ENCODE peak calls at places on chromosomes 2 and 18, in five cellular contexts. One of them, this sample, is unnamed.

GRCh38 chr2:69918391-69918790 is 3.5 kb downstream of the MXD1 start:
- DNase-seq in coronary artery: no peak
- DNase-seq in HTR-8/SVneo: no peak
- DNase-seq in Calu3: no peak
- DNase-seq in activated gamma-delta T cell: no peak
- DNase-seq in this sample: no peak

GRCh38 chr2:155281907-155282306 is 583.4 kb downstream of the KCNJ3 start:
- DNase-seq in coronary artery: no peak
- DNase-seq in HTR-8/SVneo: no peak
- DNase-seq in Calu3: no peak
- DNase-seq in activated gamma-delta T cell: no peak
- DNase-seq in this sample: no peak

GRCh38 chr2:179822540-179822939 is 38.9 kb downstream of the ZNF385B start:
- DNase-seq in coronary artery: no peak
- DNase-seq in HTR-8/SVneo: no peak
- DNase-seq in Calu3: no peak
- DNase-seq in activated gamma-delta T cell: no peak
- DNase-seq in this sample: no peak

GRCh38 chr2:240812721-240813120 is 7.3 kb downstream of the KIF1A start:
- DNase-seq in coronary artery: peak
- DNase-seq in HTR-8/SVneo: no peak
- DNase-seq in Calu3: no peak
- DNase-seq in activated gamma-delta T cell: no peak
- DNase-seq in this sample: no peak

GRCh38 chr2:127128508-127128907 is 21.6 kb upstream of the BIN1 start:
- DNase-seq in coronary artery: no peak
- DNase-seq in HTR-8/SVneo: no peak
- DNase-seq in Calu3: peak
- DNase-seq in activated gamma-delta T cell: no peak
- DNase-seq in this sample: no peak

GRCh38 chr2:44671896-44672295 is 269.6 kb upstream of the SIX3 start:
- DNase-seq in coronary artery: no peak
- DNase-seq in HTR-8/SVneo: no peak
- DNase-seq in Calu3: no peak
- DNase-seq in activated gamma-delta T cell: no peak
- DNase-seq in this sample: no peak

GRCh38 chr2:192162392-192163042 is 32.2 kb downstream of the TMEFF2 start:
- DNase-seq in coronary artery: no peak
- DNase-seq in HTR-8/SVneo: peak
- DNase-seq in Calu3: peak
- DNase-seq in activated gamma-delta T cell: no peak
- DNase-seq in this sample: peak

GRCh38 chr2:113157108-113157896 is 16.5 kb upstream of the PSD4 start:
- DNase-seq in coronary artery: peak
- DNase-seq in HTR-8/SVneo: peak
- DNase-seq in Calu3: peak
- DNase-seq in activated gamma-delta T cell: peak
- DNase-seq in this sample: peak

GRCh38 chr18:59150236-59150635 is 10.6 kb downstream of the SEC11C start:
- DNase-seq in coronary artery: no peak
- DNase-seq in HTR-8/SVneo: no peak
- DNase-seq in Calu3: no peak
- DNase-seq in activated gamma-delta T cell: no peak
- DNase-seq in this sample: no peak

GRCh38 chr2:173759959-173760358 is 205.2 kb downstream of the SP3 start:
- DNase-seq in coronary artery: no peak
- DNase-seq in HTR-8/SVneo: no peak
- DNase-seq in Calu3: no peak
- DNase-seq in activated gamma-delta T cell: no peak
- DNase-seq in this sample: no peak

This sample was measured in HuH-7.5.